ENCODE peak calls at places on chromosomes 12 and 14, in ten cellular contexts. H is stimulated activated CD4-positive, alpha-beta T cell treated with anti-CD3 and anti-CD28 coated beads, Interleukin-4, amount 100 ng/mL, for 1 hour; F is CD8-positive, alpha-beta memory T cell; J is stimulated activated effector memory CD8-positive, alpha-beta T cell treated with anti-CD3 and anti-CD28 coated beads, Interleukin-12 subunit alpha, Interleukin-12 subunit beta, amount 100 ng/mL, for 72 hours; I is endothelial cell; G is left ventricle myocardium inferior; Y is GM06990; T is ELF-1; E is KBM-7; X is T47D. P is an unnamed sample.

GRCh38 chr14:93036652-93037341 is 78.9 kb downstream of the ITPK1 start:
- DNase-seq in Y (no peak), H (no peak), J (no peak), T (no peak), F (no peak), X (no peak), I (no peak), G (no peak), E (no peak), P (no peak)

GRCh38 chr12:90102957-90103652 is 394.5 kb upstream of the ATP2B1 start:
- DNase-seq in H (no peak), E (peak; percentile 67), Y (peak; percentile 27), I (peak; percentile 6), F (no peak), T (no peak), X (peak; percentile 27), G (no peak), J (no peak), P (peak; percentile 40)

GRCh38 chr12:127729381-127729780 is 537.6 kb upstream of the TMEM132C start:
- DNase-seq in F (no peak), E (peak; percentile 3), X (no peak), G (no peak), T (no peak), J (no peak), Y (no peak), H (no peak), I (no peak), P (peak; percentile 62)

GRCh38 chr12:112121780-112122565 is 3.4 kb upstream of the TRAFD1 start:
- DNase-seq in H (no peak), F (no peak), Y (no peak), I (no peak), J (no peak), G (peak; percentile 74), T (peak; percentile 68), X (no peak), E (no peak), P (peak; percentile 94)

GRCh38 chr14:58501214-58501816 is 73.8 kb downstream of the KIAA0586 start:
- DNase-seq in J (no peak), X (peak; percentile 15), F (no peak), T (no peak), H (no peak), I (peak; percentile 12), G (no peak), E (peak; percentile 48), Y (peak; percentile 11), P (peak; percentile 62)

GRCh38 chr14:99681832-99682148 is 2.3 kb upstream of the CYP46A1 start:
- DNase-seq in Y (no peak), E (no peak), T (no peak), F (no peak), G (no peak), X (no peak), I (no peak), H (no peak), J (no peak), P (no peak)

GRCh38 chr12:58509116-58509885 is 411.0 kb downstream of the LRIG3 start:
- DNase-seq in J (no peak), F (no peak), I (no peak), H (no peak), Y (no peak), X (no peak), T (no peak), E (no peak), G (no peak), P (peak; percentile 49)

GRCh38 chr14:74348241-74348734 is at the start of gene VRTN:
- DNase-seq in G (no peak), J (no peak), T (peak; percentile 65), F (no peak), I (no peak), Y (no peak), E (no peak), H (no peak), X (no peak), P (no peak)

GRCh38 chr14:53295985-53296582 is 143.0 kb upstream of the DDHD1 start:
- DNase-seq in H (no peak), I (peak; percentile 21), Y (no peak), F (no peak), X (peak; percentile 24), T (no peak), E (peak; percentile 55), J (peak; percentile 20), G (no peak), P (no peak)

GRCh38 chr14:68814376-68815287 is 21.8 kb upstream of the ZFP36L1 start:
- DNase-seq in I (peak; percentile 51), E (peak; percentile 85), J (no peak), G (no peak), Y (peak; percentile 68), T (peak; percentile 92), F (peak; percentile 37), H (peak; percentile 50), X (no peak), P (peak; percentile 87)

GRCh38 chr14:81625343-81625742 is 91.7 kb upstream of the SEL1L start:
- DNase-seq in Y (no peak), F (no peak), E (peak; percentile 24), G (no peak), I (no peak), H (no peak), T (no peak), X (peak; percentile 42), J (no peak), P (peak; percentile 48)

GRCh38 chr12:52434096-52434733 is at the start of gene KRT75:
- DNase-seq in G (no peak), H (no peak), F (no peak), E (no peak), T (no peak), X (no peak), Y (no peak), J (no peak), I (no peak), P (peak; percentile 67)

GRCh38 chr12:46893429-46893828 is 67.6 kb upstream of the SLC38A4 start:
- DNase-seq in F (no peak), I (no peak), E (no peak), T (no peak), H (no peak), Y (no peak), X (no peak), J (no peak), G (no peak), P (no peak)

GRCh38 chr14:37480446-37481290 is 114.4 kb downstream of the FOXA1 start:
- DNase-seq in E (no peak), X (no peak), J (no peak), Y (no peak), I (no peak), T (no peak), H (no peak), G (no peak), F (no peak), P (no peak)

GRCh38 chr12:114275937-114276785 is 129.8 kb downstream of the TBX5 start:
- DNase-seq in I (no peak), J (no peak), F (no peak), Y (no peak), G (no peak), H (no peak), E (no peak), X (no peak), T (no peak), P (no peak)

GRCh38 chr12:10590976-10591375 is 22.4 kb downstream of the MAGOHB start:
- DNase-seq in E (no peak), Y (no peak), H (no peak), X (no peak), F (no peak), J (no peak), T (no peak), I (no peak), G (no peak), P (no peak)

GRCh38 chr12:52121848-52122838 is 42.6 kb downstream of the SMIM41 start:
- DNase-seq in H (peak; percentile 67), F (peak; percentile 42), E (peak; percentile 49), X (peak; percentile 75), T (peak; percentile 80), J (peak; percentile 47), Y (peak; percentile 70), G (peak; percentile 70), I (peak; percentile 75), P (peak; percentile 58)

GRCh38 chr12:131894981-131895639 is 688 bp downstream of the ULK1 start:
- DNase-seq in Y (peak; percentile 39), F (no peak), I (no peak), E (no peak), G (no peak), T (no peak), J (no peak), H (no peak), X (peak; percentile 39), P (no peak)

GRCh38 chr12:5204271-5204670 is 160.6 kb downstream of the KCNA5 start:
- DNase-seq in X (no peak), I (no peak), T (peak; percentile 64), F (no peak), Y (no peak), J (no peak), E (no peak), G (no peak), H (no peak), P (no peak)

GRCh38 chr12:26576266-26576665 is 256.7 kb downstream of the ITPR2 start:
- DNase-seq in I (no peak), X (no peak), F (no peak), E (peak; percentile 33), J (no peak), H (no peak), T (no peak), G (no peak), Y (no peak), P (no peak)

GRCh38 chr14:93788307-93788556 is at the start of gene PRIMA1:
- DNase-seq in Y (no peak), I (no peak), H (no peak), T (no peak), E (no peak), G (no peak), X (no peak), F (no peak), J (no peak), P (no peak)

GRCh38 chr12:48542300-48542928 is 17.0 kb downstream of the OR8S1 start:
- DNase-seq in Y (no peak), J (peak; percentile 16), H (peak; percentile 49), E (peak; percentile 59), T (peak; percentile 54), F (no peak), I (peak; percentile 55), X (no peak), G (no peak), P (peak; percentile 11)

GRCh38 chr12:115916910-115917668 is 360.4 kb downstream of the MED13L start:
- DNase-seq in F (peak; percentile 61), Y (peak; percentile 62), E (peak; percentile 56), H (peak; percentile 79), G (peak; percentile 50), J (peak; percentile 72), T (peak; percentile 93), X (peak; percentile 83), I (peak; percentile 73), P (no peak)

GRCh38 chr14:95498622-95499353 is 17.7 kb downstream of the SYNE3 start:
- DNase-seq in I (no peak), E (no peak), Y (no peak), H (no peak), G (no peak), T (no peak), X (no peak), F (no peak), J (no peak), P (no peak)

GRCh38 chr14:29111554-29111953 is 345.0 kb downstream of the FOXG1 start:
- DNase-seq in I (no peak), G (no peak), E (no peak), Y (no peak), F (no peak), H (no peak), X (no peak), J (no peak), T (no peak), P (no peak)

GRCh38 chr14:34843011-34843554 is 32.1 kb downstream of the BAZ1A start:
- DNase-seq in G (no peak), J (no peak), Y (peak; percentile 11), T (no peak), F (no peak), X (no peak), E (peak; percentile 55), H (no peak), I (no peak), P (peak; percentile 48)

GRCh38 chr12:6646276-6647082 is 753 bp downstream of the ACRBP start:
- DNase-seq in E (no peak), X (no peak), H (no peak), Y (no peak), J (no peak), G (no peak), F (no peak), I (no peak), T (no peak), P (no peak)

GRCh38 chr14:48584031-48584430 is 908.6 kb upstream of the MDGA2 start:
- DNase-seq in T (no peak), F (no peak), Y (no peak), X (no peak), G (no peak), J (no peak), E (no peak), H (no peak), I (no peak), P (peak; percentile 9)